ENCODE peak calls at places on chromosomes 3 and 15, in four cellular contexts. One of them, this sample, is unnamed.

GRCh38 chr3:46395210-46395661 is 11.6 kb downstream of the CCR5AS start:
- DNase-seq in HT1080: no peak
- DNase-seq in ELR: peak
- DNase-seq in smooth muscle cell of the brain vasculature: no peak
- DNase-seq in this sample: no peak

GRCh38 chr3:188446791-188447190 is 292.8 kb downstream of the LPP start:
- DNase-seq in smooth muscle cell of the brain vasculature: no peak
- DNase-seq in ELR: no peak
- DNase-seq in HT1080: no peak
- DNase-seq in this sample: no peak

GRCh38 chr3:120726784-120727183 is 15.5 kb downstream of the RABL3 start:
- DNase-seq in smooth muscle cell of the brain vasculature: no peak
- DNase-seq in ELR: peak
- DNase-seq in HT1080: no peak
- DNase-seq in this sample: no peak

GRCh38 chr15:87477759-87478687 is 778.5 kb downstream of the NTRK3 start:
- DNase-seq in HT1080: peak
- DNase-seq in smooth muscle cell of the brain vasculature: peak
- DNase-seq in ELR: peak
- DNase-seq in this sample: no peak

GRCh38 chr3:126113733-126114132 is 29.8 kb upstream of the SLC41A3 start:
- DNase-seq in ELR: peak
- DNase-seq in smooth muscle cell of the brain vasculature: no peak
- DNase-seq in HT1080: no peak
- DNase-seq in this sample: no peak

GRCh38 chr15:94745371-94745770 is 514.0 kb downstream of the MCTP2 start:
- DNase-seq in smooth muscle cell of the brain vasculature: no peak
- DNase-seq in ELR: no peak
- DNase-seq in HT1080: peak
- DNase-seq in this sample: no peak

GRCh38 chr15:42137461-42138261 is 18.8 kb downstream of the PLA2G4F start:
- DNase-seq in ELR: peak
- DNase-seq in HT1080: peak
- DNase-seq in smooth muscle cell of the brain vasculature: no peak
- DNase-seq in this sample: peak

GRCh38 chr15:25812073-25812472 is 51.1 kb downstream of the ATP10A start:
- DNase-seq in HT1080: no peak
- DNase-seq in smooth muscle cell of the brain vasculature: no peak
- DNase-seq in ELR: no peak
- DNase-seq in this sample: no peak

GRCh38 chr15:42009022-42009421 is 11.8 kb downstream of the PLA2G4E start:
- DNase-seq in smooth muscle cell of the brain vasculature: no peak
- DNase-seq in ELR: no peak
- DNase-seq in HT1080: no peak
- DNase-seq in this sample: no peak

GRCh38 chr15:29337156-29337959 is 67.7 kb upstream of the NSMCE3 start:
- DNase-seq in ELR: no peak
- DNase-seq in smooth muscle cell of the brain vasculature: no peak
- DNase-seq in HT1080: no peak
- DNase-seq in this sample: no peak

GRCh38 chr3:148006508-148006907 is 597.3 kb downstream of the ZIC1 start:
- DNase-seq in ELR: peak
- DNase-seq in HT1080: peak
- DNase-seq in smooth muscle cell of the brain vasculature: peak
- DNase-seq in this sample: no peak

GRCh38 chr15:100918690-100919480 is at the start of gene LRRK1:
- DNase-seq in smooth muscle cell of the brain vasculature: no peak
- DNase-seq in HT1080: peak
- DNase-seq in ELR: peak
- DNase-seq in this sample: no peak